ENCODE peak calls at places on chromosomes 6 and 20, in five cellular contexts. One of them, this sample, is unnamed.

GRCh38 chr6:43939281-43940070 is 169.5 kb downstream of the VEGFA start:
- DNase-seq in CD4-positive, alpha-beta memory T cell: no peak
- DNase-seq in NCI-H2107: no peak
- DNase-seq in AG09319: no peak
- DNase-seq in Daoy: peak; percentile 50
- DNase-seq in this sample: no peak

GRCh38 chr6:85049282-85049681 is 284.9 kb upstream of the TBX18 start:
- DNase-seq in CD4-positive, alpha-beta memory T cell: no peak
- DNase-seq in NCI-H2107: no peak
- DNase-seq in AG09319: no peak
- DNase-seq in Daoy: peak; percentile 36
- DNase-seq in this sample: no peak

GRCh38 chr6:155187096-155187495 is 76.7 kb upstream of the CLDN20 start:
- DNase-seq in CD4-positive, alpha-beta memory T cell: no peak
- DNase-seq in AG09319: no peak
- DNase-seq in Daoy: peak; percentile 30
- DNase-seq in NCI-H2107: no peak
- DNase-seq in this sample: no peak

GRCh38 chr6:4636881-4637224 is 139.4 kb upstream of the CDYL start:
- DNase-seq in NCI-H2107: no peak
- DNase-seq in Daoy: no peak
- DNase-seq in AG09319: no peak
- DNase-seq in CD4-positive, alpha-beta memory T cell: no peak
- DNase-seq in this sample: no peak

GRCh38 chr6:41155132-41155805 is 1.1 kb upstream of the TREML1 start:
- DNase-seq in NCI-H2107: no peak
- DNase-seq in Daoy: no peak
- DNase-seq in AG09319: no peak
- DNase-seq in CD4-positive, alpha-beta memory T cell: no peak
- DNase-seq in this sample: no peak

GRCh38 chr6:11538049-11538798 is 675 bp downstream of the TMEM170B start:
- DNase-seq in AG09319: no peak
- DNase-seq in CD4-positive, alpha-beta memory T cell: peak; percentile 30
- DNase-seq in NCI-H2107: no peak
- DNase-seq in Daoy: peak; percentile 53
- DNase-seq in this sample: peak; percentile 24

GRCh38 chr20:14687317-14687716 is 349.9 kb upstream of the FLRT3 start:
- DNase-seq in NCI-H2107: no peak
- DNase-seq in AG09319: no peak
- DNase-seq in CD4-positive, alpha-beta memory T cell: no peak
- DNase-seq in Daoy: no peak
- DNase-seq in this sample: no peak

GRCh38 chr6:37632989-37633550 is 64.6 kb downstream of the MDGA1 start:
- DNase-seq in NCI-H2107: no peak
- DNase-seq in AG09319: no peak
- DNase-seq in Daoy: no peak
- DNase-seq in CD4-positive, alpha-beta memory T cell: no peak
- DNase-seq in this sample: no peak

GRCh38 chr6:46642928-46643751 is 9.5 kb downstream of the CYP39A1 start:
- DNase-seq in CD4-positive, alpha-beta memory T cell: no peak
- DNase-seq in NCI-H2107: no peak
- DNase-seq in Daoy: no peak
- DNase-seq in AG09319: no peak
- DNase-seq in this sample: no peak

GRCh38 chr6:1618305-1619105 is 8.8 kb downstream of the FOXC1 start:
- DNase-seq in CD4-positive, alpha-beta memory T cell: no peak
- DNase-seq in Daoy: no peak
- DNase-seq in NCI-H2107: no peak
- DNase-seq in AG09319: no peak
- DNase-seq in this sample: no peak

GRCh38 chr6:43933111-43933885 is 163.3 kb downstream of the VEGFA start:
- DNase-seq in NCI-H2107: no peak
- DNase-seq in CD4-positive, alpha-beta memory T cell: no peak
- DNase-seq in Daoy: no peak
- DNase-seq in AG09319: no peak
- DNase-seq in this sample: no peak

GRCh38 chr6:43849844-43850243 is 79.8 kb downstream of the VEGFA start:
- DNase-seq in NCI-H2107: no peak
- DNase-seq in AG09319: no peak
- DNase-seq in Daoy: no peak
- DNase-seq in CD4-positive, alpha-beta memory T cell: no peak
- DNase-seq in this sample: no peak

GRCh38 chr6:125746019-125746414 is 3.4 kb upstream of the HEY2 start:
- DNase-seq in NCI-H2107: no peak
- DNase-seq in AG09319: no peak
- DNase-seq in Daoy: no peak
- DNase-seq in CD4-positive, alpha-beta memory T cell: no peak
- DNase-seq in this sample: no peak

GRCh38 chr6:25253371-25253770 is 25.8 kb upstream of the CARMIL1 start:
- DNase-seq in Daoy: no peak
- DNase-seq in NCI-H2107: no peak
- DNase-seq in CD4-positive, alpha-beta memory T cell: no peak
- DNase-seq in AG09319: no peak
- DNase-seq in this sample: no peak

GRCh38 chr6:32819729-32820128 is 2.9 kb upstream of the HLA-DOB start:
- DNase-seq in NCI-H2107: no peak
- DNase-seq in AG09319: no peak
- DNase-seq in CD4-positive, alpha-beta memory T cell: no peak
- DNase-seq in Daoy: peak; percentile 83
- DNase-seq in this sample: no peak

GRCh38 chr6:125748534-125749111 is 809 bp upstream of the HEY2 start:
- DNase-seq in AG09319: no peak
- DNase-seq in CD4-positive, alpha-beta memory T cell: peak; percentile 24
- DNase-seq in NCI-H2107: no peak
- DNase-seq in Daoy: peak; percentile 52
- DNase-seq in this sample: peak; percentile 11

GRCh38 chr6:134317471-134318131 is at the start of gene SGK1:
- DNase-seq in NCI-H2107: no peak
- DNase-seq in Daoy: peak; percentile 46
- DNase-seq in AG09319: peak; percentile 12
- DNase-seq in CD4-positive, alpha-beta memory T cell: peak; percentile 26
- DNase-seq in this sample: peak; percentile 2

GRCh38 chr20:46939031-46939430 is 44.4 kb downstream of the EYA2 start:
- DNase-seq in Daoy: no peak
- DNase-seq in NCI-H2107: no peak
- DNase-seq in AG09319: no peak
- DNase-seq in CD4-positive, alpha-beta memory T cell: no peak
- DNase-seq in this sample: no peak

GRCh38 chr6:8958894-8959511 is 523.7 kb upstream of the SLC35B3 start:
- DNase-seq in CD4-positive, alpha-beta memory T cell: no peak
- DNase-seq in Daoy: no peak
- DNase-seq in AG09319: no peak
- DNase-seq in NCI-H2107: no peak
- DNase-seq in this sample: no peak

GRCh38 chr6:3229566-3230274 is 2.3 kb upstream of the TUBB2B start:
- DNase-seq in NCI-H2107: peak; percentile 54
- DNase-seq in AG09319: no peak
- DNase-seq in Daoy: peak; percentile 42
- DNase-seq in CD4-positive, alpha-beta memory T cell: peak; percentile 27
- DNase-seq in this sample: peak; percentile 30

GRCh38 chr20:46709459-46710148 is at the start of gene SLC2A10:
- DNase-seq in AG09319: no peak
- DNase-seq in Daoy: peak; percentile 46
- DNase-seq in NCI-H2107: no peak
- DNase-seq in CD4-positive, alpha-beta memory T cell: no peak
- DNase-seq in this sample: no peak

GRCh38 chr6:131840441-131840840 is 32.6 kb downstream of the ENPP1 start:
- DNase-seq in NCI-H2107: no peak
- DNase-seq in AG09319: no peak
- DNase-seq in Daoy: no peak
- DNase-seq in CD4-positive, alpha-beta memory T cell: no peak
- DNase-seq in this sample: no peak

GRCh38 chr6:9520417-9521151 is 894.3 kb downstream of the TFAP2A start:
- DNase-seq in NCI-H2107: no peak
- DNase-seq in Daoy: peak; percentile 87
- DNase-seq in CD4-positive, alpha-beta memory T cell: no peak
- DNase-seq in AG09319: no peak
- DNase-seq in this sample: no peak

GRCh38 chr6:138234363-138234762 is 16.1 kb upstream of the PBOV1 start:
- DNase-seq in Daoy: no peak
- DNase-seq in AG09319: no peak
- DNase-seq in NCI-H2107: no peak
- DNase-seq in CD4-positive, alpha-beta memory T cell: no peak
- DNase-seq in this sample: no peak

GRCh38 chr6:127267742-127268588 is 1.3 kb downstream of the RNF146 start:
- DNase-seq in NCI-H2107: no peak
- DNase-seq in CD4-positive, alpha-beta memory T cell: peak; percentile 10
- DNase-seq in Daoy: no peak
- DNase-seq in AG09319: no peak
- DNase-seq in this sample: no peak

GRCh38 chr6:74851598-74851997 is 354.3 kb downstream of the COL12A1 start:
- DNase-seq in Daoy: no peak
- DNase-seq in CD4-positive, alpha-beta memory T cell: no peak
- DNase-seq in AG09319: peak; percentile 62
- DNase-seq in NCI-H2107: no peak
- DNase-seq in this sample: no peak

GRCh38 chr6:42225043-42225368 is 7.3 kb upstream of the MRPS10 start:
- DNase-seq in CD4-positive, alpha-beta memory T cell: no peak
- DNase-seq in AG09319: no peak
- DNase-seq in NCI-H2107: no peak
- DNase-seq in Daoy: no peak
- DNase-seq in this sample: no peak

GRCh38 chr6:42017021-42017643 is 33.2 kb upstream of the TAF8 start:
- DNase-seq in NCI-H2107: no peak
- DNase-seq in Daoy: peak; percentile 75
- DNase-seq in AG09319: peak; percentile 12
- DNase-seq in CD4-positive, alpha-beta memory T cell: no peak
- DNase-seq in this sample: no peak

GRCh38 chr6:106390088-106390487 is 29.6 kb downstream of the CRYBG1 start:
- DNase-seq in Daoy: no peak
- DNase-seq in AG09319: no peak
- DNase-seq in NCI-H2107: no peak
- DNase-seq in CD4-positive, alpha-beta memory T cell: no peak
- DNase-seq in this sample: no peak

This sample was measured in naive B cell.